ENCODE peak calls at places on chromosomes 7 and 10, in four cellular contexts. Q is WTC11, K is GM12878, C is HepG2. T is an unnamed sample.

GRCh38 chr7:132193898-132194297 is 382.4 kb downstream of the PLXNA4 start:
- DNase-seq in Q (no peak), K (no peak), C (no peak), T (no peak)

GRCh38 chr7:92913849-92914248 is 77.5 kb upstream of the CDK6 start:
- DNase-seq in Q (no peak), K (no peak), C (no peak), T (no peak)

GRCh38 chr10:46255696-46256355 is 31.0 kb upstream of the ANTXRL start:
- DNase-seq in Q (peak; percentile 83), K (no peak), C (peak; percentile 43), T (peak; percentile 70)

GRCh38 chr7:155868955-155869783 is 56.9 kb upstream of the SHH start:
- DNase-seq in Q (no peak), K (no peak), C (no peak), T (no peak)

GRCh38 chr7:29565982-29566746 is 2.5 kb downstream of the PRR15 start:
- DNase-seq in Q (no peak), K (no peak), C (no peak), T (no peak)

GRCh38 chr7:29806131-29806792 is at the start of gene WIPF3:
- DNase-seq in Q (peak; percentile 70), K (no peak), C (no peak), T (peak; percentile 76)

GRCh38 chr7:51629206-51629605 is 312.6 kb upstream of the COBL start:
- DNase-seq in Q (no peak), K (no peak), C (no peak), T (no peak)

GRCh38 chr7:104328308-104328969 is at the start of gene LHFPL3:
- DNase-seq in Q (peak; percentile 59), K (no peak), C (no peak), T (no peak)

GRCh38 chr7:2051708-2052656 is 180.8 kb downstream of the MAD1L1 start:
- DNase-seq in Q (no peak), K (no peak), C (no peak), T (no peak)

GRCh38 chr10:59865101-59865500 is 41.3 kb downstream of the CCDC6 start:
- DNase-seq in Q (peak; percentile 26), K (no peak), C (peak; percentile 33), T (peak; percentile 70)

GRCh38 chr10:124685251-124685650 is 58.9 kb downstream of the FAM53B start:
- DNase-seq in Q (no peak), K (no peak), C (no peak), T (no peak)

GRCh38 chr10:106577266-106577665 is 587.2 kb downstream of the SORCS1 start:
- DNase-seq in Q (peak; percentile 27), K (no peak), C (no peak), T (no peak)
- TF ChIP-seq CBFB in Q (no peak), K (no peak), C (no peak), T (no peak)

GRCh38 chr10:7305053-7305452 is 105.8 kb downstream of the SFMBT2 start:
- DNase-seq in Q (no peak), K (no peak), C (no peak), T (no peak)
- TF ChIP-seq CBFB in Q (no peak), K (no peak), C (no peak), T (no peak)

GRCh38 chr10:3136763-3137611 is 35.6 kb downstream of the PITRM1 start:
- DNase-seq in Q (no peak), K (no peak), C (no peak), T (no peak)
- TF ChIP-seq CBFB in Q (no peak), K (no peak), C (no peak), T (no peak)

GRCh38 chr7:27389508-27389907 is 146.9 kb downstream of the EVX1 start:
- DNase-seq in Q (no peak), K (no peak), C (no peak), T (no peak)

GRCh38 chr7:27382307-27382706 is 139.7 kb downstream of the EVX1 start:
- DNase-seq in Q (no peak), K (no peak), C (no peak), T (no peak)

GRCh38 chr7:27392477-27392876 is 149.9 kb downstream of the EVX1 start:
- DNase-seq in Q (no peak), K (no peak), C (no peak), T (no peak)

GRCh38 chr7:27386581-27386980 is 144.0 kb downstream of the EVX1 start:
- DNase-seq in Q (no peak), K (no peak), C (no peak), T (no peak)
- TF ChIP-seq CBFB in Q (no peak), K (no peak), C (no peak), T (no peak)

DNA sequence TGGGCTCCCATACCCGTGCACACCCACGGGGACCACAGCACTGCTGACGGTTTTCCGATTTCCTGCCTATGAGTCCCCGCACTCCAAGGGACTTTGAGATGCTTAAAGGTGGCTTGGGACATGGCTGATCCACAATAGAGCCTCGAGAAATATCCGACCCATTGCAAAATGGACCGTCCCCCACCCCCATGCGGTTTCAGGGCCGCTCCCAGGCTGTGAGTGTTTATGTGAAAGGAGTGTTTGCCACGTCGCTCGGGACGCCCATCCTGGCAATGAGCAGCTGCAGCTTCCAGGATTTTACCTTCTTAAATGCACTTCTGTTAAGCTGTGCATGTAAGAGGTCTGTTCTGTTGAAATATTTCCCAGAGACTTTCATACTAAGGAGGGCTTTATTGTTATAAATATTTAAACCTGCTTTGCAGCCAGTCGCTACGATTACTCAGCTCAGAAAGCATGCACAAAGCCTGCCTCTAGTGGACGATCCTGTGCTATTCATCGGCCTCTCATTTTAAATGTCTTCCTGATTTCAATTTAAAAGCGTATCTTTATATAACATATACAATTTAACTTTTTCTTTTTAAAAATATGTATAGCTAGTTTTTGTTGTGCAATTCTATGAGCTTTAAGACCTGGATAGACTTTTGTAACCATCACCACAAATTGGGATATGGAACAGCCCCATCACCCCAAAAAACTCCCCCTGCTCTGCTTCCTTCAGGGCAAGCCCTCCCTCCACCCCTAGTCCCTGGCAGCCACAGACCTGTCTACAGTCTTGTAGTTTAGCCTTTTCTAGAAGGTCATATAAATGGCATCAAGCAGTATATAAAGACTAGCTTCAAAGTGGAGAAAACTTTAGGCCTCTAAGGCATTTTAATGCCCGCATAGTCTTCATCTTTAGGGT is 418.3 kb downstream of the PAXIP1 start:
- DNase-seq in Q (no peak), K (no peak), C (no peak), T (peak; percentile 29)
- TF ChIP-seq CBFB in Q (no peak), K (no peak), C (no peak), T (no peak)

GRCh38 chr10:50324680-50325393 is 73.5 kb upstream of the ASAH2 start:
- DNase-seq in Q (no peak), K (no peak), C (no peak), T (no peak)

GRCh38 chr10:50331486-50331885 is 80.2 kb upstream of the ASAH2 start:
- DNase-seq in Q (no peak), K (no peak), C (peak; percentile 5), T (no peak)

GRCh38 chr10:50322075-50322474 is 70.8 kb upstream of the ASAH2 start:
- DNase-seq in Q (no peak), K (no peak), C (no peak), T (no peak)

GRCh38 chr10:50325449-50326188 is 74.3 kb upstream of the ASAH2 start:
- DNase-seq in Q (no peak), K (no peak), C (no peak), T (no peak)

GRCh38 chr10:50326757-50327701 is 75.7 kb upstream of the ASAH2 start:
- DNase-seq in Q (no peak), K (no peak), C (no peak), T (peak; percentile 91)
- TF ChIP-seq CBFB in Q (no peak), K (no peak), C (no peak), T (no peak)

GRCh38 chr10:1461016-1461415 is 276.3 kb downstream of the ADARB2 start:
- DNase-seq in Q (no peak), K (no peak), C (no peak), T (no peak)
- TF ChIP-seq CBFB in Q (no peak), K (no peak), C (no peak), T (no peak)

GRCh38 chr7:94562525-94562924 is 52.9 kb downstream of the CASD1 start:
- DNase-seq in Q (no peak), K (no peak), C (no peak), T (no peak)
- TF ChIP-seq CBFB in Q (no peak), K (no peak), C (no peak), T (no peak)

GRCh38 chr7:64557601-64558322 is 5.1 kb downstream of the ZNF680 start:
- DNase-seq in Q (no peak), K (no peak), C (no peak), T (no peak)
- TF ChIP-seq CBFB in Q (no peak), K (no peak), C (no peak), T (no peak)